ENCODE peak calls at places on chromosomes 6 and 20, in six cellular contexts. One of them, this sample, is unnamed.

GRCh38 chr6:160730911-160731310 is 28.9 kb downstream of the PLG start:
- DNase-seq in AG04449: no peak
- DNase-seq in foreskin fibroblast: no peak
- DNase-seq in MM.1S: no peak
- DNase-seq in prostate gland: no peak
- DNase-seq in coronary artery: no peak
- DNase-seq in this sample: no peak

GRCh38 chr6:39228111-39228971 is 934 bp downstream of the KCNK5 start:
- DNase-seq in AG04449: no peak
- DNase-seq in foreskin fibroblast: no peak
- DNase-seq in MM.1S: no peak
- DNase-seq in prostate gland: no peak
- DNase-seq in coronary artery: no peak
- DNase-seq in this sample: no peak

GRCh38 chr20:57264151-57264792 is 2.2 kb downstream of the BMP7 start:
- DNase-seq in AG04449: no peak
- DNase-seq in foreskin fibroblast: no peak
- DNase-seq in MM.1S: no peak
- DNase-seq in prostate gland: no peak
- DNase-seq in coronary artery: no peak
- DNase-seq in this sample: no peak

GRCh38 chr6:139003751-139004150 is 15.7 kb upstream of the REPS1 start:
- DNase-seq in AG04449: no peak
- DNase-seq in foreskin fibroblast: no peak
- DNase-seq in MM.1S: no peak
- DNase-seq in prostate gland: no peak
- DNase-seq in coronary artery: no peak
- DNase-seq in this sample: no peak

GRCh38 chr6:6751615-6752014 is 163.1 kb downstream of the LY86 start:
- DNase-seq in AG04449: no peak
- DNase-seq in foreskin fibroblast: no peak
- DNase-seq in MM.1S: no peak
- DNase-seq in prostate gland: peak
- DNase-seq in coronary artery: no peak
- DNase-seq in this sample: no peak

GRCh38 chr20:8205996-8206395 is 73.9 kb downstream of the PLCB1 start:
- DNase-seq in AG04449: no peak
- DNase-seq in foreskin fibroblast: no peak
- DNase-seq in MM.1S: no peak
- DNase-seq in prostate gland: no peak
- DNase-seq in coronary artery: no peak
- DNase-seq in this sample: no peak

GRCh38 chr20:46546936-46547335 is 3.5 kb downstream of the OCSTAMP start:
- DNase-seq in AG04449: no peak
- DNase-seq in foreskin fibroblast: no peak
- DNase-seq in MM.1S: no peak
- DNase-seq in prostate gland: no peak
- DNase-seq in coronary artery: no peak
- DNase-seq in this sample: no peak

GRCh38 chr6:40789143-40789764 is 202.1 kb upstream of the LRFN2 start:
- DNase-seq in AG04449: no peak
- DNase-seq in foreskin fibroblast: no peak
- DNase-seq in MM.1S: no peak
- DNase-seq in prostate gland: no peak
- DNase-seq in coronary artery: no peak
- DNase-seq in this sample: no peak

GRCh38 chr6:107443904-107444267 is 15.5 kb downstream of the PDSS2 start:
- DNase-seq in AG04449: no peak
- DNase-seq in foreskin fibroblast: no peak
- DNase-seq in MM.1S: no peak
- DNase-seq in prostate gland: no peak
- DNase-seq in coronary artery: no peak
- DNase-seq in this sample: no peak

GRCh38 chr6:167501831-167502385 is 177.0 kb downstream of the TTLL2 start:
- DNase-seq in AG04449: no peak
- DNase-seq in foreskin fibroblast: no peak
- DNase-seq in MM.1S: no peak
- DNase-seq in prostate gland: peak
- DNase-seq in coronary artery: no peak
- DNase-seq in this sample: no peak

GRCh38 chr6:127420558-127420957 is 38.6 kb downstream of the KIAA0408 start:
- DNase-seq in AG04449: peak
- DNase-seq in foreskin fibroblast: peak
- DNase-seq in MM.1S: peak
- DNase-seq in prostate gland: peak
- DNase-seq in coronary artery: no peak
- DNase-seq in this sample: peak

GRCh38 chr20:23666189-23666588 is 22.6 kb downstream of the CST4 start:
- DNase-seq in AG04449: no peak
- DNase-seq in foreskin fibroblast: no peak
- DNase-seq in MM.1S: no peak
- DNase-seq in prostate gland: no peak
- DNase-seq in coronary artery: no peak
- DNase-seq in this sample: no peak

GRCh38 chr20:1263853-1264252 is 2.2 kb upstream of the SNPH start:
- DNase-seq in AG04449: no peak
- DNase-seq in foreskin fibroblast: peak
- DNase-seq in MM.1S: no peak
- DNase-seq in prostate gland: no peak
- DNase-seq in coronary artery: no peak
- DNase-seq in this sample: no peak

GRCh38 chr6:108550256-108550655 is 10.5 kb upstream of the FOXO3 start:
- DNase-seq in AG04449: no peak
- DNase-seq in foreskin fibroblast: no peak
- DNase-seq in MM.1S: no peak
- DNase-seq in prostate gland: no peak
- DNase-seq in coronary artery: no peak
- DNase-seq in this sample: no peak

GRCh38 chr6:12066297-12066696 is 54.2 kb downstream of the HIVEP1 start:
- DNase-seq in AG04449: no peak
- DNase-seq in foreskin fibroblast: no peak
- DNase-seq in MM.1S: no peak
- DNase-seq in prostate gland: no peak
- DNase-seq in coronary artery: no peak
- DNase-seq in this sample: peak

GRCh38 chr20:47318596-47319516 is 37.6 kb downstream of the ZMYND8 start:
- DNase-seq in AG04449: no peak
- DNase-seq in foreskin fibroblast: peak
- DNase-seq in MM.1S: no peak
- DNase-seq in prostate gland: peak
- DNase-seq in coronary artery: peak
- DNase-seq in this sample: no peak

GRCh38 chr6:165663736-165664552 is 903 bp upstream of the PDE10A start:
- DNase-seq in AG04449: no peak
- DNase-seq in foreskin fibroblast: no peak
- DNase-seq in MM.1S: no peak
- DNase-seq in prostate gland: no peak
- DNase-seq in coronary artery: peak
- DNase-seq in this sample: no peak

GRCh38 chr20:4071177-4071723 is 55.9 kb upstream of the RNF24 start:
- DNase-seq in AG04449: no peak
- DNase-seq in foreskin fibroblast: no peak
- DNase-seq in MM.1S: no peak
- DNase-seq in prostate gland: no peak
- DNase-seq in coronary artery: no peak
- DNase-seq in this sample: no peak

GRCh38 chr6:75524322-75524972 is 30.8 kb upstream of the FILIP1 start:
- DNase-seq in AG04449: peak
- DNase-seq in foreskin fibroblast: peak
- DNase-seq in MM.1S: no peak
- DNase-seq in prostate gland: peak
- DNase-seq in coronary artery: no peak
- DNase-seq in this sample: peak

GRCh38 chr6:20873425-20874190 is 339.4 kb downstream of the CDKAL1 start:
- DNase-seq in AG04449: no peak
- DNase-seq in foreskin fibroblast: peak
- DNase-seq in MM.1S: no peak
- DNase-seq in prostate gland: no peak
- DNase-seq in coronary artery: no peak
- DNase-seq in this sample: no peak
- TF ChIP-seq CTCF in AG04449: no peak
- TF ChIP-seq CTCF in foreskin fibroblast: no peak
- TF ChIP-seq CTCF in MM.1S: no peak
- TF ChIP-seq CTCF in prostate gland: no peak
- TF ChIP-seq CTCF in coronary artery: no peak
- TF ChIP-seq CTCF in this sample: peak

GRCh38 chr6:164167873-164168405 is 753.4 kb downstream of the QKI start:
- DNase-seq in AG04449: no peak
- DNase-seq in foreskin fibroblast: no peak
- DNase-seq in MM.1S: no peak
- DNase-seq in prostate gland: no peak
- DNase-seq in coronary artery: no peak
- DNase-seq in this sample: no peak

GRCh38 chr6:164169355-164169754 is 754.8 kb downstream of the QKI start:
- DNase-seq in AG04449: no peak
- DNase-seq in foreskin fibroblast: no peak
- DNase-seq in MM.1S: no peak
- DNase-seq in prostate gland: no peak
- DNase-seq in coronary artery: no peak
- DNase-seq in this sample: no peak

GRCh38 chr6:164166515-164166914 is 752.0 kb downstream of the QKI start:
- DNase-seq in AG04449: no peak
- DNase-seq in foreskin fibroblast: no peak
- DNase-seq in MM.1S: no peak
- DNase-seq in prostate gland: no peak
- DNase-seq in coronary artery: no peak
- DNase-seq in this sample: no peak

GRCh38 chr6:164166996-164167395 is 752.5 kb downstream of the QKI start:
- DNase-seq in AG04449: no peak
- DNase-seq in foreskin fibroblast: no peak
- DNase-seq in MM.1S: no peak
- DNase-seq in prostate gland: no peak
- DNase-seq in coronary artery: no peak
- DNase-seq in this sample: no peak

GRCh38 chr6:164168595-164168994 is 754.1 kb downstream of the QKI start:
- DNase-seq in AG04449: no peak
- DNase-seq in foreskin fibroblast: no peak
- DNase-seq in MM.1S: no peak
- DNase-seq in prostate gland: no peak
- DNase-seq in coronary artery: no peak
- DNase-seq in this sample: no peak
- H3K4me3 ChIP-seq in AG04449: no peak
- H3K4me3 ChIP-seq in foreskin fibroblast: no peak
- H3K4me3 ChIP-seq in MM.1S: no peak
- H3K4me3 ChIP-seq in prostate gland: no peak
- H3K4me3 ChIP-seq in coronary artery: no peak
- H3K4me3 ChIP-seq in this sample: no peak

GRCh38 chr6:27238010-27238983 is 9.2 kb upstream of the PRSS16 start:
- DNase-seq in AG04449: no peak
- DNase-seq in foreskin fibroblast: no peak
- DNase-seq in MM.1S: no peak
- DNase-seq in prostate gland: no peak
- DNase-seq in coronary artery: no peak
- DNase-seq in this sample: no peak
- TF ChIP-seq CTCF in AG04449: no peak
- TF ChIP-seq CTCF in foreskin fibroblast: no peak
- TF ChIP-seq CTCF in MM.1S: no peak
- TF ChIP-seq CTCF in prostate gland: no peak
- TF ChIP-seq CTCF in coronary artery: no peak
- TF ChIP-seq CTCF in this sample: no peak

DNA sequence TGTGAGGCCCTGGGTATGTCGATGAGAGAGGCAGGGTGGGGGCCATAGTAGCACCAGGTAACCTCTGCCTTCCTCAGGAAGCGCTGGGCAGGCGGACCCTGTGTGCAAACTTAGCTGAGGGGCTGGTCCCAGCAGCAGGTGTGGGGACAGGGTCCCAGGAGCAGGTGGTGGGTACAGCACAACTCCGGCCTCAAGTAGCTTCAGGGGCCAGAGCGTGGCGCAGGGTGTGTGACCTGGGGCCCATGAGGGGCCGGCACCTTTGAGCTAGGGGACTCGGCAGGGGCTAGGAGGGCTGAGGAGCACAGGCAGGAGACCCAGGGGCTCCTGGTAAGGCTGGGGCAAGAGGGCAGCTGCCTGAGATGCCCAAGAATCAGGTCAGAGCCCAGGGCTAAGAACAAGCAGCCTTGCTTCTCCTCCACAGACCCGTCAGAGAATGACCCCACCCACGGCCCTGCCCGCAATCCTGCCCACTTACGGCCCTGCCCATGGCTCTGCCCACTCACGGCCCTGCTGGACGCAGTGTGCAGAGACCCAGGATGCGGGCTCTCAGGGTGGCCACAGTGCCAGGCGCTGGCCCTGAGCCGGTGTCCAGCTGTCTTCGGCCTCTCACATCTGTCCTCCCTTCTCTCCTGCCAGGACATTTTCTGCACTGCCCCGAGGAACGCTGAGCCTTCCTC is 30.9 kb downstream of the CHRNA4 start:
- DNase-seq in AG04449: no peak
- DNase-seq in foreskin fibroblast: no peak
- DNase-seq in MM.1S: no peak
- DNase-seq in prostate gland: no peak
- DNase-seq in coronary artery: no peak
- DNase-seq in this sample: no peak
- H3K4me3 ChIP-seq in AG04449: no peak
- H3K4me3 ChIP-seq in foreskin fibroblast: no peak
- H3K4me3 ChIP-seq in MM.1S: no peak
- H3K4me3 ChIP-seq in prostate gland: no peak
- H3K4me3 ChIP-seq in coronary artery: no peak
- H3K4me3 ChIP-seq in this sample: no peak

DNA sequence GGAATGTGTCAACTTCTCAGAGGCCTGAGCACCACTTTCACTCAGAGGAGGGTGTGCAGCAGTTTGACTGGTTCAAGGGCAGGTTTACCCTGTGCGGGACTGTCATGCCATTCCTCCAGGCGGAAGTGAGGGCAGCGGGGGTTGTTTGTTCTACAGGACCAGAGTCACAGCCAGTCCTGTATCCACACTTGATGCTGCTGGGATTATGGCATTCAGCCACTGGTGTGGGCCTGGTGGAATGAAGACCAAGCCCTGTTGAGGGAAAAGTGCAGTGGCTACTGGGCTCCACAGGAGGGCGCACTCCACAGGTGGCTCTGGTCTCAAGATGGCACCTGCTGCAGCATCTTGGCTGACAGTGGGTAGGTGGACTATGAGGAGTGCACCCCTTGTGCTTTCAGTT is 14.8 kb downstream of the SEMG2 start:
- DNase-seq in AG04449: no peak
- DNase-seq in foreskin fibroblast: no peak
- DNase-seq in MM.1S: no peak
- DNase-seq in prostate gland: no peak
- DNase-seq in coronary artery: no peak
- DNase-seq in this sample: no peak
- TF ChIP-seq CTCF in AG04449: peak
- TF ChIP-seq CTCF in foreskin fibroblast: peak
- TF ChIP-seq CTCF in MM.1S: peak
- TF ChIP-seq CTCF in prostate gland: no peak
- TF ChIP-seq CTCF in coronary artery: no peak
- TF ChIP-seq CTCF in this sample: peak

DNA sequence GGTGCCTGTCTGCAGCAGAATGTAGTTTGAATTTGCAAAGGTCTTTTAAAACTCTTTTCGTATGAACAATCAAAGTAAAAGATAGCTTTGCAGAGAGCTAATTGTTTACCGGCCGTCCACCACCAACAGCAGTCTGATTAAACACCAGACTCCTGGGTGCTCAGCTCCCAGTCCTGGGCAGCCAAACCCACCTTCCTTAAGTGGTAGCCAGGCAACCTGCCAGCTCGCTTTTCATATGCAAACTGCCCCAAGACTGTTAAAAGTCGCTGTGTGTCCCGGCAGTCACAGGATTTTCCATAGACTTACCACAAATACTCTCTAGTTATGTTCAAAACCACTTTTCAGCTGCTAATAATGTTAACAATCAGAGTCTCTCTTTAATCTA is 849 bp downstream of the THBS2 start:
- DNase-seq in AG04449: no peak
- DNase-seq in foreskin fibroblast: no peak
- DNase-seq in MM.1S: no peak
- DNase-seq in prostate gland: no peak
- DNase-seq in coronary artery: no peak
- DNase-seq in this sample: peak
- H3K4me3 ChIP-seq in AG04449: peak
- H3K4me3 ChIP-seq in foreskin fibroblast: peak
- H3K4me3 ChIP-seq in MM.1S: no peak
- H3K4me3 ChIP-seq in prostate gland: peak
- H3K4me3 ChIP-seq in coronary artery: peak
- H3K4me3 ChIP-seq in this sample: peak

This sample was measured in astrocyte of the cerebellum.